ENCODE peak calls at places on chromosomes 7 and 10, in four cellular contexts. B is HepG2, X is K562, F is GM12878. D is an unnamed sample.

GRCh38 chr7:152910545-152911013 is 151.0 kb downstream of the ACTR3B start:
- DNase-seq in B (peak; percentile 89), X (no peak), F (no peak), D (no peak)

GRCh38 chr7:107667341-107667740 is 6.7 kb downstream of the SLC26A4 start:
- DNase-seq in B (no peak), X (no peak), F (no peak), D (no peak)

GRCh38 chr7:33831389-33832118 is 73.8 kb upstream of the BMPER start:
- DNase-seq in B (no peak), X (no peak), F (no peak), D (no peak)

GRCh38 chr7:78191475-78192079 is 393.0 kb downstream of the PHTF2 start:
- DNase-seq in B (no peak), X (no peak), F (no peak), D (no peak)

GRCh38 chr7:74501298-74501697 is 47.6 kb downstream of the GTF2IRD1 start:
- DNase-seq in B (no peak), X (no peak), F (no peak), D (no peak)

GRCh38 chr7:3201937-3202715 is 98.9 kb upstream of the SDK1 start:
- DNase-seq in B (no peak), X (no peak), F (no peak), D (no peak)

GRCh38 chr10:133471300-133472109 is 17.8 kb downstream of the SCART1 start:
- DNase-seq in B (peak; percentile 5), X (no peak), F (no peak), D (peak; percentile 5)

GRCh38 chr7:76386691-76387260 is 22.7 kb downstream of the SSC4D start:
- DNase-seq in B (no peak), X (no peak), F (no peak), D (no peak)

GRCh38 chr10:7320072-7320471 is 90.8 kb downstream of the SFMBT2 start:
- DNase-seq in B (no peak), X (no peak), F (no peak), D (no peak)

GRCh38 chr7:91515961-91516360 is 251.7 kb downstream of the FZD1 start:
- DNase-seq in B (no peak), X (no peak), F (no peak), D (no peak)

GRCh38 chr10:119005377-119006043 is 24.0 kb upstream of the NANOS1 start:
- DNase-seq in B (no peak), X (peak; percentile 19), F (no peak), D (no peak)

GRCh38 chr7:55075464-55075971 is 56.7 kb downstream of the EGFR start:
- DNase-seq in B (no peak), X (no peak), F (no peak), D (no peak)

GRCh38 chr10:70664702-70665195 is 7.6 kb upstream of the ADAMTS14 start:
- DNase-seq in B (peak; percentile 21), X (peak; percentile 88), F (no peak), D (no peak)

GRCh38 chr10:125878957-125879835 is 1.9 kb downstream of the DHX32 start:
- DNase-seq in B (peak; percentile 87), X (no peak), F (no peak), D (no peak)

GRCh38 chr10:45624724-45625123 is 47.8 kb downstream of the ZFAND4 start:
- DNase-seq in B (no peak), X (no peak), F (no peak), D (no peak)

GRCh38 chr7:18208921-18209320 is 181.3 kb upstream of the PRPS1L1 start:
- DNase-seq in B (no peak), X (no peak), F (no peak), D (no peak)

GRCh38 chr7:106281919-106282318 is 2.9 kb downstream of the NAMPT start:
- DNase-seq in B (no peak), X (peak; percentile 36), F (no peak), D (no peak)

GRCh38 chr7:113394856-113395255 is 276.5 kb upstream of the SMIM30 start:
- DNase-seq in B (no peak), X (no peak), F (no peak), D (peak; percentile 34)

GRCh38 chr10:125137601-125138438 is 22.5 kb downstream of the CTBP2 start:
- DNase-seq in B (no peak), X (no peak), F (no peak), D (no peak)

GRCh38 chr10:48234807-48235206 is 39.7 kb downstream of the FRMPD2 start:
- DNase-seq in B (no peak), X (no peak), F (no peak), D (no peak)

GRCh38 chr7:43721193-43721806 is 8.0 kb downstream of the COA1 start:
- DNase-seq in B (peak; percentile 39), X (peak; percentile 54), F (no peak), D (no peak)

GRCh38 chr10:23793577-23793976 is 354.7 kb downstream of the OTUD1 start:
- DNase-seq in B (no peak), X (no peak), F (no peak), D (no peak)

GRCh38 chr10:13708256-13708990 is 121.7 kb downstream of the PRPF18 start:
- DNase-seq in B (no peak), X (no peak), F (no peak), D (no peak)

GRCh38 chr7:48096273-48096672 is 7.2 kb downstream of the UPP1 start:
- DNase-seq in B (no peak), X (no peak), F (no peak), D (no peak)

GRCh38 chr10:27504007-27504890 is at the start of gene RAB18:
- DNase-seq in B (peak; percentile 91), X (peak; percentile 99), F (peak; percentile 96), D (peak; percentile 85)

GRCh38 chr10:73917566-73918305 is 6.8 kb downstream of the PLAU start:
- DNase-seq in B (no peak), X (no peak), F (no peak), D (no peak)

GRCh38 chr7:45638916-45639315 is 64.7 kb downstream of the ADCY1 start:
- DNase-seq in B (peak; percentile 58), X (no peak), F (no peak), D (no peak)

GRCh38 chr10:101939273-101939635 is 95.7 kb upstream of the KCNIP2 start:
- DNase-seq in B (no peak), X (no peak), F (no peak), D (no peak)

GRCh38 chr10:5094265-5095205 is at the start of gene AKR1C3:
- DNase-seq in B (peak; percentile 78), X (peak; percentile 62), F (no peak), D (peak; percentile 21)

GRCh38 chr7:75054744-75055527 is 18.7 kb downstream of the RCC1L start:
- DNase-seq in B (no peak), X (no peak), F (no peak), D (no peak)

GRCh38 chr10:131585761-131586160 is 274.2 kb upstream of the TCERG1L start:
- DNase-seq in B (no peak), X (no peak), F (no peak), D (no peak)

GRCh38 chr7:38027884-38028455 is 107.5 kb downstream of the EPDR1 start:
- DNase-seq in B (no peak), X (no peak), F (no peak), D (no peak)

GRCh38 chr7:22278660-22279059 is 78.3 kb downstream of the RAPGEF5 start:
- DNase-seq in B (no peak), X (no peak), F (no peak), D (no peak)

GRCh38 chr7:40211291-40212003 is 76.6 kb downstream of the SUGCT start:
- DNase-seq in B (no peak), X (no peak), F (no peak), D (no peak)

GRCh38 chr7:147547252-147547897 is 1043.2 kb upstream of the C7orf33 start:
- DNase-seq in B (peak; percentile 10), X (peak; percentile 42), F (no peak), D (peak; percentile 61)

GRCh38 chr7:100087055-100087750 is 1.6 kb upstream of the COPS6 start:
- DNase-seq in B (no peak), X (no peak), F (no peak), D (no peak)
- TF ChIP-seq FOXK2 in B (no peak), X (no peak), F (no peak), D (no peak)

DNA sequence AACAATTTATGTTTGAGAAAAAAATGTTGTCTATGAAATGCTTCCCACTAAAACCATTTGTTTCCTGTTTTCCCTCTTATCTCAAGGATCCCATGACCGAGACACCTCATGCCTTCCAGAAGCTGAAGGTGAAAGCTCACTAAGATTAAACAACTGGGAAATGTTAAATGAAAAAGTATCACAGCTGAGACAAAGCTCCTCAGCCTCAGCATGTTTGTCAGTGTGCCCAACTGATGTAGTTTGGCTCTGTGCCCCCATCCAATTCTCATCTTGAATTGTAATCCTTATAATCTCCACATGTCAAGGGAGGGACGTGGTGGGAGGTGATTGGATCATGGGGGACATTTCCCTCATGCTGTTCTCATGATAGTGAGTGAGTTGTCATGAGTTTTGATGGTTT is 327.3 kb downstream of the HTR7 start:
- DNase-seq in B (no peak), X (no peak), F (no peak), D (no peak)
- TF ChIP-seq SP1 in B (no peak), X (no peak), F (no peak), D (no peak)

DNA sequence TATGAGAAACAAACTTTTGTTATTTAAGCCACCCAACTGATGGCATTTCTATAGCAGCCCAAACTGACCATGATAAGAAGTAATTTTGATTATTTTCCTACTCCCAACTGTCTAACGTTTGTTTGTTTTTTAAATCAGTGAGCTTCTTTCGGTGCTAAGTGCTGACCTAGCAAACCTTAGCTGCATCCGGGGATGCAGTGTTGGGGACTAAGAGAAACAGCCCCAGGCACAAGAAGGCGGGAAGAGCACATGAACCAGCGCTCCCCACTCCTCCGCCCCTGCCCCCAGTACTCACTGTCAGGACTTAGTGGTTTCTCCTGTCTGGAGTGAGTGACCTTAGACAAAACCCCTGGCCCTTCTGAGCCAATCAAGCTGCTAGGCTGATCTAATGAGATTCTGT is 168.8 kb downstream of the CALN1 start:
- DNase-seq in B (no peak), X (no peak), F (no peak), D (no peak)
- TF ChIP-seq FOXK2 in B (no peak), X (no peak), F (no peak), D (no peak)

GRCh38 chr10:88245974-88246511 is 337.1 kb downstream of the RNLS start:
- DNase-seq in B (no peak), X (no peak), F (no peak), D (peak; percentile 43)
- TF ChIP-seq SP1 in B (no peak), X (no peak), F (no peak), D (no peak)

GRCh38 chr7:158023157-158023556 is 564.5 kb downstream of the PTPRN2 start:
- DNase-seq in B (no peak), X (no peak), F (no peak), D (no peak)
- TF ChIP-seq FOXK2 in B (no peak), X (no peak), F (no peak), D (no peak)